ENCODE peak calls at places on chromosomes 12 and 14, in six cellular contexts. I is activated effector memory CD4-positive, alpha-beta T cell treated with anti-CD3 and anti-CD28 coated beads, Interleukin-2, amount 50 U/mL, for 16 hours; Z is PC-9; L is NCI-H510A treated with DMSO at 0.1 percent for 48 hours; S is hypothalamus; V is 8988T. J is an unnamed sample.

GRCh38 chr12:21677622-21678277 is 20.1 kb upstream of the LDHB start:
- DNase-seq in V (no peak), S (no peak), I (no peak), Z (no peak), L (no peak), J (no peak)

GRCh38 chr14:89479802-89480201 is 62.8 kb upstream of the FOXN3 start:
- DNase-seq in L (no peak), I (no peak), Z (peak; percentile 48), S (no peak), V (no peak), J (peak; percentile 38)

GRCh38 chr12:21529456-21529855 is 3.4 kb downstream of the SPX start:
- DNase-seq in I (no peak), L (no peak), V (no peak), S (no peak), Z (no peak), J (no peak)

GRCh38 chr14:91382712-91383111 is 34.9 kb downstream of the CCDC88C start:
- DNase-seq in I (no peak), Z (no peak), S (no peak), V (no peak), L (peak; percentile 26), J (no peak)

GRCh38 chr14:97688626-97689336 is 891.6 kb downstream of the VRK1 start:
- DNase-seq in Z (no peak), S (no peak), V (no peak), I (no peak), L (no peak), J (peak; percentile 63)

GRCh38 chr12:86006727-86007126 is 132.6 kb downstream of the NTS start:
- DNase-seq in L (no peak), S (no peak), I (no peak), Z (no peak), V (no peak), J (no peak)

GRCh38 chr14:32329146-32329545 is at the start of gene AKAP6:
- DNase-seq in L (no peak), Z (no peak), V (no peak), I (no peak), S (peak; percentile 58), J (no peak)

GRCh38 chr12:49335118-49335954 is 1.7 kb downstream of the C1QL4 start:
- DNase-seq in V (no peak), L (no peak), S (no peak), Z (no peak), I (peak; percentile 36), J (no peak)

GRCh38 chr14:22485178-22485577 is 103.8 kb downstream of the DAD1 start:
- DNase-seq in S (no peak), Z (no peak), V (no peak), L (no peak), I (no peak), J (no peak)

GRCh38 chr12:71128191-71128590 is 29.6 kb downstream of the TSPAN8 start:
- DNase-seq in S (no peak), L (no peak), V (no peak), I (no peak), Z (no peak), J (no peak)

GRCh38 chr12:9872743-9873142 is 3.6 kb upstream of the CLEC2B start:
- DNase-seq in S (no peak), Z (no peak), I (no peak), L (no peak), V (no peak), J (no peak)

GRCh38 chr12:1595690-1596347 is 1.4 kb upstream of the FBXL14 start:
- DNase-seq in V (no peak), L (no peak), S (no peak), I (no peak), Z (no peak), J (no peak)

GRCh38 chr12:98998697-98999299 is 353.7 kb downstream of the APAF1 start:
- DNase-seq in Z (no peak), V (peak; percentile 18), L (peak; percentile 78), S (no peak), I (no peak), J (no peak)

GRCh38 chr12:93089805-93090569 is 160.9 kb upstream of the EEA1 start:
- DNase-seq in Z (peak; percentile 90), V (no peak), I (no peak), S (no peak), L (no peak), J (peak; percentile 30)

GRCh38 chr12:422526-422925 is 21.1 kb downstream of the CCDC77 start:
- DNase-seq in L (no peak), Z (no peak), V (no peak), S (no peak), I (no peak), J (no peak)

GRCh38 chr12:15151141-15152091 is 69.8 kb downstream of the RERG start:
- DNase-seq in I (no peak), S (no peak), L (peak; percentile 14), Z (no peak), V (no peak), J (peak; percentile 48)

GRCh38 chr12:109302358-109302757 is 6.7 kb downstream of the FOXN4 start:
- DNase-seq in S (no peak), I (peak; percentile 16), V (no peak), Z (no peak), L (no peak), J (no peak)

GRCh38 chr12:105738036-105738435 is 400.7 kb downstream of the NUAK1 start:
- DNase-seq in S (no peak), Z (no peak), L (no peak), I (no peak), V (no peak), J (no peak)

GRCh38 chr12:128767518-128767917 is 56.2 kb downstream of the SLC15A4 start:
- DNase-seq in Z (no peak), I (no peak), L (no peak), S (no peak), V (no peak), J (no peak)

GRCh38 chr12:46608431-46609280 is 217.1 kb downstream of the SLC38A4 start:
- DNase-seq in V (no peak), Z (no peak), I (no peak), L (no peak), S (no peak), J (no peak)

GRCh38 chr14:60951781-60952435 is 29.0 kb downstream of the TRMT5 start:
- DNase-seq in S (no peak), I (no peak), V (no peak), L (no peak), Z (no peak), J (no peak)

GRCh38 chr14:91396959-91397815 is 20.4 kb downstream of the CCDC88C start:
- DNase-seq in V (no peak), I (peak; percentile 88), Z (no peak), S (no peak), L (peak; percentile 52), J (no peak)

GRCh38 chr12:2336409-2336829 is 283.6 kb downstream of the CACNA1C start:
- DNase-seq in I (peak; percentile 49), Z (peak; percentile 57), S (no peak), V (peak; percentile 28), L (no peak), J (peak; percentile 53)

GRCh38 chr12:78293039-78293686 is 462.5 kb downstream of the NAV3 start:
- DNase-seq in S (no peak), V (no peak), L (no peak), Z (peak; percentile 61), I (no peak), J (no peak)

GRCh38 chr14:61621444-61621843 is 73.9 kb upstream of the HIF1A start:
- DNase-seq in Z (no peak), V (no peak), I (no peak), S (no peak), L (no peak), J (no peak)

GRCh38 chr12:43099691-43100163 is 452.3 kb downstream of the ADAMTS20 start:
- DNase-seq in I (no peak), Z (no peak), L (no peak), S (no peak), V (no peak), J (no peak)

GRCh38 chr12:99253068-99253467 is 394.5 kb upstream of the GARIN6 start:
- DNase-seq in I (no peak), V (no peak), Z (no peak), S (no peak), L (no peak), J (peak; percentile 4)

GRCh38 chr12:2895511-2895910 is 4.8 kb downstream of the TULP3 start:
- DNase-seq in S (no peak), Z (peak; percentile 80), L (no peak), V (no peak), I (no peak), J (peak; percentile 56)

GRCh38 chr14:106343636-106344035 is 817.3 kb downstream of the TMEM121 start:
- DNase-seq in S (no peak), Z (no peak), V (no peak), L (no peak), I (no peak), J (no peak)